ENCODE peak calls at places on chromosome 21, in five cellular contexts. A, N, R, D and H are unnamed samples. For H3K4me1, the result is how much of the 10 kb centered on the place peaks cover.

GRCh38 chr21:26844258-26845065 is 747 bp downstream of the ADAMTS1 start:
- DNase-seq in A (peak), D (peak), R (peak), N (no peak), H (peak)

GRCh38 chr21:37208056-37208705 is 59.0 kb downstream of the VPS26C start:
- DNase-seq in D (no peak), R (no peak), N (no peak), A (no peak), H (peak)

GRCh38 chr21:15051652-15052554 is 12.9 kb downstream of the NRIP1 start:
- DNase-seq in A (no peak), R (peak), N (no peak), D (no peak), H (no peak)

GRCh38 chr21:32359719-32360260 is 33.0 kb downstream of the URB1 start:
- DNase-seq in D (no peak), A (no peak), R (no peak), N (peak), H (no peak)

GRCh38 chr21:16194851-16195251 is 465.1 kb downstream of the USP25 start:
- DNase-seq in D (no peak), A (no peak), R (no peak), N (no peak), H (no peak)

GRCh38 chr21:15276243-15276642 is 211.4 kb upstream of the NRIP1 start:
- DNase-seq in N (no peak), A (peak), R (no peak), D (no peak), H (no peak)

GRCh38 chr21:35503646-35504045 is 454.5 kb upstream of the RUNX1 start:
- DNase-seq in A (no peak), D (no peak), N (no peak), R (no peak), H (no peak)

GRCh38 chr21:36887983-36888382 is 78.5 kb downstream of the HLCS start:
- DNase-seq in A (no peak), R (no peak), N (no peak), D (no peak), H (no peak)

GRCh38 chr21:33762798-33763572 is 120.7 kb downstream of the ITSN1 start:
- DNase-seq in D (no peak), N (no peak), A (no peak), R (no peak), H (no peak)

GRCh38 chr21:26405071-26405470 is 168.0 kb downstream of the CYYR1 start:
- DNase-seq in A (no peak), D (no peak), R (peak), N (no peak), H (no peak)

GRCh38 chr21:32585970-32586369 is 647 bp upstream of the TCP10L start:
- DNase-seq in N (no peak), D (no peak), A (no peak), R (no peak), H (no peak)

GRCh38 chr21:35048183-35048601 is 910 bp downstream of the RUNX1 start:
- DNase-seq in R (peak), A (no peak), D (no peak), N (no peak), H (peak)

GRCh38 chr21:35198004-35198403 is 148.9 kb upstream of the RUNX1 start:
- DNase-seq in R (peak), A (no peak), N (no peak), D (no peak), H (no peak)

GRCh38 chr21:25518491-25518911 is 88.8 kb downstream of the MRPL39 start:
- DNase-seq in N (no peak), A (no peak), D (no peak), R (no peak), H (no peak)

GRCh38 chr21:23936224-23936623 is 1671.1 kb downstream of the MRPL39 start:
- DNase-seq in A (no peak), D (no peak), R (peak), N (no peak), H (no peak)

GRCh38 chr21:35924714-35925301 is 135.5 kb downstream of the SETD4 start:
- DNase-seq in D (peak), A (no peak), R (no peak), N (no peak), H (no peak)

GRCh38 chr21:16536661-16537359 is 807.0 kb downstream of the USP25 start:
- DNase-seq in A (no peak), N (no peak), D (no peak), R (no peak), H (no peak)

GRCh38 chr21:33229776-33230517 is at the start of gene IFNAR2:
- DNase-seq in A (peak), N (no peak), R (peak), D (peak), H (peak)

GRCh38 chr21:34971656-34972055 is 77.4 kb downstream of the RUNX1 start:
- DNase-seq in N (no peak), A (no peak), D (no peak), R (no peak), H (no peak)

GRCh38 chr21:28325618-28326017 is 667.1 kb downstream of the LTN1 start:
- DNase-seq in N (no peak), D (no peak), A (no peak), R (no peak), H (no peak)

GRCh38 chr21:29299906-29300546 is 1.3 kb downstream of the BACH1 start:
- DNase-seq in D (peak), R (peak), A (peak), N (no peak), H (no peak)

GRCh38 chr21:28540514-28540913 is 452.2 kb downstream of the LTN1 start:
- DNase-seq in N (no peak), D (no peak), R (no peak), A (no peak), H (no peak)

GRCh38 chr21:31335957-31336738 is 7.9 kb downstream of the TIAM1 start:
- DNase-seq in A (no peak), R (peak), N (no peak), D (peak), H (no peak)

GRCh38 chr21:27112186-27112585 is 145.3 kb upstream of the ADAMTS5 start:
- DNase-seq in A (no peak), N (no peak), R (no peak), D (no peak), H (no peak)

GRCh38 chr21:26127918-26128317 is 42.7 kb downstream of the APP start:
- DNase-seq in A (no peak), N (no peak), R (no peak), D (no peak), H (no peak)

GRCh38 chr21:34812510-34813265 is 143.9 kb downstream of the CLIC6 start:
- DNase-seq in A (no peak), N (no peak), R (peak), D (no peak), H (no peak)

GRCh38 chr21:33836408-33836807 is 79.2 kb downstream of the ATP5PO start:
- DNase-seq in D (no peak), N (no peak), A (no peak), R (no peak), H (no peak)

GRCh38 chr21:32021319-32022027 is 148.7 kb downstream of the HUNK start:
- DNase-seq in R (peak), D (peak), A (peak), N (no peak), H (no peak)

GRCh38 chr21:29299046-29299905 is 554 bp downstream of the BACH1 start:
- DNase-seq in A (peak), R (peak), D (peak), N (peak), H (peak)

GRCh38 chr21:33940164-33940563 is 24.6 kb upstream of the ATP5PO start:
- DNase-seq in R (peak), N (no peak), A (no peak), D (no peak), H (no peak)

GRCh38 chr21:26280715-26281310 is 110.2 kb upstream of the APP start:
- DNase-seq in D (no peak), A (no peak), R (no peak), N (no peak), H (no peak)

GRCh38 chr21:25298512-25299491 is 308.5 kb downstream of the MRPL39 start:
- DNase-seq in A (no peak), R (no peak), D (no peak), N (no peak), H (no peak)

GRCh38 chr21:22758478-22758877 is 1760.3 kb downstream of the NCAM2 start:
- DNase-seq in A (no peak), R (no peak), N (no peak), D (no peak), H (no peak)

GRCh38 chr21:39908265-39908923 is 41.2 kb downstream of the PCP4 start:
- DNase-seq in N (no peak), A (no peak), D (no peak), R (no peak), H (no peak)

DNA sequence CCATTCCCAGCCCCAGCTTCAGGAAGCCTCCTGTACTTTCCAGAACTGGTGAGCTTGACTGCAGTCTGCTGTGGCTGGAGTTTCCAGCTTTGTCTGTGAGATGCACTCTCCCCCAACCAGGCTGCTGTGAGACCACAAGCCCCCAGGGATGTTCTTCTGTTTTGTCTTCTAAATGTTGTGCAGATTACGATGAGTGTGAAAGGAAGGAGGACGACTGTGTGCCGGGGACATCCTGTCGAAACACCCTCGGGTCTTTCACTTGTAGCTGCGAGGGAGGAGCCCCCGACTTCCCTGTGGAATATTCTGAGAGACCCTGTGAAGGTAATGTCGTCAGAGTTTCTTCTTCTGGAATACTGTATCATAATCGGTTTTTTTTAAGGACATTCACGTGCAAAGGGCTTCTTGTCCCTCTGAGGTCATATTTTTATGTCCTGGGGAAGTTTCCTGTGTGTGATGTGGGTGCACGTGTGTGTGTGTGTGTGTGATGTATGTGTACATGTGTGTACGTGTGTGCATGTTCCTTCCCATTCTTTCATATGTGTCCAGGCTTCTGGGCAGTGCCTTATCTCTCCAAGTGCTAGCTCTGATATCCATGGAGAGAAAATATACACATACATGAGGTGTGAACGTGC is 49.9 kb downstream of the UMODL1 start:
- DNase-seq in A (no peak), D (no peak), N (no peak), R (no peak), H (peak)
- H3K4me1 ChIP-seq in A (under half), D (under half), N (under half), R (under half), H (under half)

GRCh38 chr21:41437754-41438153 is 11.7 kb downstream of the MX1 start:
- DNase-seq in A (no peak), D (no peak), R (no peak), N (no peak), H (no peak)

GRCh38 chr21:41433566-41433965 is 7.5 kb downstream of the MX1 start:
- DNase-seq in D (no peak), N (no peak), A (no peak), R (no peak), H (no peak)

GRCh38 chr21:41438425-41439113 is 12.5 kb downstream of the MX1 start:
- DNase-seq in N (no peak), D (no peak), A (no peak), R (no peak), H (no peak)

GRCh38 chr21:41432567-41433460 is 6.8 kb downstream of the MX1 start:
- DNase-seq in A (no peak), N (no peak), D (no peak), R (no peak), H (no peak)

GRCh38 chr21:41435728-41436127 is 9.7 kb downstream of the MX1 start:
- DNase-seq in D (no peak), N (no peak), R (no peak), A (no peak), H (no peak)
- H3K4me1 ChIP-seq in D (under half), N (under half), R (under half), A (under half), H (under half)

DNA sequence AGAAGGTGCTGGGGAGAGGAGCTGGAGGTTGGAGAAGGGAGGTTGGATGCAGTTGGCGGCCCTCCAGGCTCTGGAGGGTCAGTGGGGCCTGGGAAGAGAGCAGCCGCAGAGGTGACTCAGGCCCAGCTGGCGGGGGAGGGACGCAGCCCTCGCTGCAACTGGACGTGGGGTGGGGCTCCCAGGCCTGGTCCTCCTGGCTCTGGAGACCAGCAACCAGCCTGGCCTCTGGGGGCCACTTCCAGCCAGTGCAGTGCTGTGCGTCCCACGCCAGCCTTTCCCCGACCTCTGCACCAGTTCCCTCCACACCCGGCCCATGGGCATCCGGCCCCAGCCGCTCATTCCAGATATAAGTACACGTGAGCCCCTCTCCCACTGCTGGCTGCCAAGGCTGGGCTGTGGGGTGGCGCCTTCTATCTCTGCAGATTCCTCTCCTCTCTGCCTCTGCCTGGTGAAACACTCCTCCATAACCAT is 38.0 kb upstream of the COL18A1 start:
- DNase-seq in R (peak), A (peak), D (peak), N (no peak), H (peak)
- H3K4me1 ChIP-seq in R (under half), A (under half), D (under half), N (under half), H (under half)

GRCh38 chr21:38797470-38797869 is 8.3 kb upstream of the ETS2 start:
- DNase-seq in N (no peak), A (no peak), D (no peak), R (peak), H (peak)

GRCh38 chr21:38796426-38796825 is 9.3 kb upstream of the ETS2 start:
- DNase-seq in N (no peak), A (no peak), D (no peak), R (no peak), H (peak)

GRCh38 chr21:38800046-38800758 is 5.5 kb upstream of the ETS2 start:
- DNase-seq in A (no peak), R (no peak), N (no peak), D (no peak), H (no peak)

GRCh38 chr21:38798081-38798480 is 7.6 kb upstream of the ETS2 start:
- DNase-seq in N (no peak), A (no peak), R (no peak), D (no peak), H (no peak)

DNA sequence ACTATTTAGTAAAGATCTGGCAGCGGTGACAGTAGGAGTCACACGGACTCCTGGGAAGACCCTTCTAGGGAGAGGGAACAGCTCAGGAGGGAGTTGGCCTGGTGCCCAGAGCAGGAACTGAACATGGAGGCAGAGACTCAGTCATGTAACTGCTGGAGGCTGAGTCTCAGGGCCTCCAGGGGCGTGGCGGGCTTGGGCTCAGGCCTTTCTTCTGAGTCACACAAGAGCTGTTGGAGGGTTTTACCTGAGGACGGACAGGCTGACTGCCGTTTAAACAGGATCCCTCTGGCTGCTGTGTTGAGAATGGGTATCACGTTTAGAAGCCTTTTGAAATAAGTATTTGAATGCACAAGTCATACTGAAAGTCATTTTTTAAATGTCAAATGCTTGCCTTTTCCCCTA is 7.2 kb upstream of the ETS2 start:
- DNase-seq in N (no peak), R (peak), D (no peak), A (peak), H (peak)
- H3K4me1 ChIP-seq in N (under half), R (under half), D (under half), A (under half), H (under half)

DNA sequence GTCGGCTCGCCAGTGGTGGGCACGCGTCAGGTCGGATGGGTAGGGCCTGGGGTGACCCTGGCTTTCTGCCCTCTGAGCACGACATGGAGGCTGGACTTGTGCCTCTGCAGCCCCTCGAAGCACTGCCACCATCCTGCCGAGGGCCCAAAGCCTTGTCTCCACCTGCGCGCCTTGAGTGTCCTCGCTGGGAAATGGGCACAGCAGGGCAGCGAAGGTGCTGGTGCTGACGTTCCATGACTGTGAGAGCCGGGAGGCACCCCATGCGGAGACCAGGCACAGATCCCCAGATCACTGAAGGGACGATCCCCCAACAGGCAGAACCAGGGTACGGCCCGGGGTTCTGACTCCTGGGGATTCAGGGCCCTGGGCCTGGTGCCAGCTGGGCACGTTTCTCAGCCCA is 60.3 kb downstream of the SIK1 start:
- DNase-seq in D (no peak), R (no peak), N (no peak), A (no peak), H (no peak)
- H3K4me1 ChIP-seq in D (under half), R (under half), N (half or more), A (under half), H (under half)